ENCODE peak calls at places on chromosomes 4 and X, in ten cellular contexts. L is astrocyte, X is OCI-LY7, H is prostate gland, Q is neural progenitor cell, I is colonic mucosa, U is heart left ventricle, Y is esophagus muscularis mucosa, C is ascending aorta, E is upper lobe of left lung. A is an unnamed sample. For H3K9me3, the result is how much of the 10 kb centered on the place peaks cover.

GRCh38 chrX:119826399-119826959 is 26.3 kb downstream of the UPF3B start:
- DNase-seq in L (peak), X (no peak), H (no peak), Q (no peak), I (no peak), U (no peak), Y (no peak), C (no peak), E (no peak), A (no peak)

GRCh38 chrX:106899841-106900240 is 3.3 kb downstream of the RIPPLY1 start:
- DNase-seq in L (no peak), X (no peak), H (no peak), Q (no peak), I (no peak), U (no peak), Y (no peak), C (no peak), E (no peak), A (no peak)

GRCh38 chr4:33850503-33850902 is 2393.8 kb downstream of the ARAP2 start:
- DNase-seq in L (peak), X (no peak), H (no peak), Q (no peak), I (no peak), U (no peak), Y (no peak), C (no peak), E (no peak), A (no peak)

GRCh38 chrX:45912316-45912715 is 632.9 kb downstream of the ZNF674 start:
- DNase-seq in L (no peak), X (no peak), H (no peak), Q (no peak), I (no peak), U (no peak), Y (no peak), C (no peak), E (no peak), A (no peak)

GRCh38 chr4:47532658-47533057 is 47.6 kb downstream of the ATP10D start:
- DNase-seq in L (no peak), X (no peak), H (no peak), Q (no peak), I (no peak), U (no peak), Y (no peak), C (no peak), E (no peak), A (no peak)

GRCh38 chr4:102627831-102628523 is 126.8 kb downstream of the NFKB1 start:
- DNase-seq in L (peak), X (no peak), H (no peak), Q (no peak), I (no peak), U (no peak), Y (no peak), C (no peak), E (no peak), A (no peak)

GRCh38 chr4:103032575-103032974 is 13.1 kb upstream of the SLC9B1 start:
- DNase-seq in L (no peak), X (peak), H (no peak), Q (peak), I (no peak), U (no peak), Y (no peak), C (no peak), E (peak), A (peak)

GRCh38 chr4:16669036-16669435 is 229.4 kb downstream of the LDB2 start:
- DNase-seq in L (no peak), X (no peak), H (no peak), Q (no peak), I (no peak), U (peak), Y (no peak), C (no peak), E (no peak), A (no peak)

GRCh38 chr4:6324999-6325790 is 55.5 kb downstream of the WFS1 start:
- DNase-seq in L (peak), X (no peak), H (peak), Q (peak), I (peak), U (peak), Y (no peak), C (no peak), E (peak), A (peak)

GRCh38 chr4:172892300-172892699 is 276.3 kb upstream of the GALNT7 start:
- DNase-seq in L (no peak), X (peak), H (no peak), Q (peak), I (peak), U (no peak), Y (no peak), C (no peak), E (no peak), A (no peak)

GRCh38 chrX:139209342-139209741 is 321.2 kb upstream of the F9 start:
- DNase-seq in L (no peak), X (no peak), H (no peak), Q (no peak), I (no peak), U (no peak), Y (no peak), C (no peak), E (no peak), A (no peak)

GRCh38 chrX:119529355-119530276 is 35.6 kb downstream of the STEEP1 start:
- DNase-seq in L (no peak), X (peak), H (no peak), Q (no peak), I (no peak), U (no peak), Y (no peak), C (no peak), E (no peak), A (no peak)

GRCh38 chr4:40225497-40225896 is 28.7 kb downstream of the RHOH start:
- DNase-seq in L (no peak), X (no peak), H (no peak), Q (no peak), I (no peak), U (no peak), Y (no peak), C (no peak), E (no peak), A (no peak)

GRCh38 chr4:77582151-77582550 is 23.5 kb upstream of the CXCL13 start:
- DNase-seq in L (no peak), X (no peak), H (no peak), Q (no peak), I (no peak), U (no peak), Y (no peak), C (no peak), E (no peak), A (no peak)

GRCh38 chr4:159856451-159856850 is 753.6 kb downstream of the RAPGEF2 start:
- DNase-seq in L (peak), X (no peak), H (no peak), Q (peak), I (no peak), U (no peak), Y (no peak), C (no peak), E (no peak), A (no peak)

GRCh38 chr4:184011810-184012209 is 106.7 kb downstream of the STOX2 start:
- DNase-seq in L (no peak), X (no peak), H (no peak), Q (no peak), I (no peak), U (no peak), Y (no peak), C (no peak), E (no peak), A (no peak)

GRCh38 chr4:90495211-90495610 is 368.0 kb downstream of the CCSER1 start:
- DNase-seq in L (no peak), X (no peak), H (no peak), Q (no peak), I (no peak), U (no peak), Y (no peak), C (no peak), E (no peak), A (no peak)

GRCh38 chr4:182017038-182017437 is 226.2 kb upstream of the TENM3 start:
- DNase-seq in L (no peak), X (no peak), H (no peak), Q (no peak), I (no peak), U (no peak), Y (no peak), C (no peak), E (no peak), A (peak)

GRCh38 chrX:138255373-138255772 is 456.1 kb downstream of the FGF13 start:
- DNase-seq in L (no peak), X (no peak), H (no peak), Q (no peak), I (no peak), U (no peak), Y (no peak), C (no peak), E (no peak), A (no peak)

GRCh38 chr4:120517966-120518365 is 404.6 kb downstream of the PRDM5 start:
- DNase-seq in L (peak), X (no peak), H (peak), Q (no peak), I (peak), U (no peak), Y (no peak), C (peak), E (no peak), A (no peak)

GRCh38 chr4:35175894-35176293 is 1068.4 kb downstream of the ARAP2 start:
- DNase-seq in L (no peak), X (no peak), H (no peak), Q (no peak), I (no peak), U (no peak), Y (no peak), C (no peak), E (no peak), A (no peak)

GRCh38 chrX:15177316-15177715 is 92.6 kb downstream of the ASB9 start:
- DNase-seq in L (no peak), X (no peak), H (no peak), Q (no peak), I (no peak), U (no peak), Y (no peak), C (no peak), E (no peak), A (no peak)

GRCh38 chr4:153152453-153153338 is 51.5 kb upstream of the TRIM2 start:
- DNase-seq in L (peak), X (no peak), H (peak), Q (peak), I (peak), U (peak), Y (no peak), C (peak), E (peak), A (peak)

GRCh38 chr4:40628888-40629287 is 776 bp downstream of the RBM47 start:
- DNase-seq in L (no peak), X (no peak), H (no peak), Q (no peak), I (peak), U (no peak), Y (no peak), C (no peak), E (no peak), A (no peak)

GRCh38 chr4:41835321-41835995 is 86.9 kb upstream of the PHOX2B start:
- DNase-seq in L (no peak), X (no peak), H (no peak), Q (no peak), I (no peak), U (no peak), Y (no peak), C (no peak), E (no peak), A (no peak)
- TF ChIP-seq CTCF in L (no peak), X (no peak), H (no peak), Q (no peak), I (no peak), U (no peak), Y (no peak), C (no peak), E (no peak), A (no peak)

DNA sequence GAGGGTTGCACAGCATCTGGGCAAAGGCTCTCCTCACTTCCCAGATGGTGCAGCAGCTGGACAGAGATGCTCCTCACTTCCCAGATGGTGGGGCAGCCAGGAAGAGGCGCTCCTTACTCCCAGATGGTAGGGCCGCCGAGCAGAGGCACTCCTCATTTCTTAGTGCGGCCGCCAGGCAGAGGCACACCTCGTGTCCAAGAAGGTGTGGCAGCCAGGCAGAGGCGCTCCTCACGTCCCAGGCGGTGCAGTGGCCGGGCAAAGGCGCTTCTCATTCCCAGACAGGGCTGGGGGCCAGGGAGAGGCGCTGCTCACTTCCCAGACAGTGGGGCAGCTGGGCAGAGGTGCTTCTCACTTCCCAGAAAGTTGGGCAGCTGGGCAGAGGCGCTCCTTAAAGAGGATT is 48.8 kb downstream of the ZNF732 start:
- DNase-seq in L (no peak), X (no peak), H (no peak), Q (no peak), I (no peak), U (no peak), Y (no peak), C (no peak), E (no peak), A (no peak)
- H3K9me3 ChIP-seq in L (under half), X (half or more), H (under half), Q (half or more), I (under half), U (half or more), Y (half or more), C (half or more), E (half or more), A (under half)

DNA sequence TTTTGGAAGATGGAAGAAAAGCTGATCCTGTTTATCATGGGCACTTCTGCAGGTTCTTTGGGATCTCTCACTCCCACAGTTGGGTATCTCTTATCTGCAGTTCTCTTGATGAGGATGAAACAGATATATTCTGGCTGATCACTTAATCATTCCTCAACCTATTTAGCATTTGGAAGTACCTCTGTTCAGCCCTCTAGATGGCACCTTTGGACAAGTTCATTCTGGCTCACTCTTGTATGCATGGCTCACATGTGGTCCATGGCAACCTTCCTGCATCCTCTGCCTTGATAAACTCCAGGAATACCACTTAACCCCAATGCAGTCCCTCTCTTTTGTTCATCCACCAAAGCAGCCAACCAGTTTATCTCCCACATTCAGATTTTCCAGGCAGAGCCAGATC is 74.2 kb downstream of the SMARCA5 start:
- DNase-seq in L (peak), X (no peak), H (no peak), Q (no peak), I (no peak), U (no peak), Y (no peak), C (no peak), E (no peak), A (no peak)
- TF ChIP-seq CTCF in L (no peak), X (peak), H (no peak), Q (no peak), I (no peak), U (peak), Y (no peak), C (no peak), E (no peak), A (no peak)

GRCh38 chr4:766559-767283 is 59.2 kb downstream of the CPLX1 start:
- DNase-seq in L (no peak), X (no peak), H (no peak), Q (no peak), I (no peak), U (peak), Y (no peak), C (no peak), E (no peak), A (no peak)
- H3K9me3 ChIP-seq in L (under half), X (under half), H (under half), Q (under half), I (under half), U (under half), Y (under half), C (half or more), E (under half), A (under half)

DNA sequence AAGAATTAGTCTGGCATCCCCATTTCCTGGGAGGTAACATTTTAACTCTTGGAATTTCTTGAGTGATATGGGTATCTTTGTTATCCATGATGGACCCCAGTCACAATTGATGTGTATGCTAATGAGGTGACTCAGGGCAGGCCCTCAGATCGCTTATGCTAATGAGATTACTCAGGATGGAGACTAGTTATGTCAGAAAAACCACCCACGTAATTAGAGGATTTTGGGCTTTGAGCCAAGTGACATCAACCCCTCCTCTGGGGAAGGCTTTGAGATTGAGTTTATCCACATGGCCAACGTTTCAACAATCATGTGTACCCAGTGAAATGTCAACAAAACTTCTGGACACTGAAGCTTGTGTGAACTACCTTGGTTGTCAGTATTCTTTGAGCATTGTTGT is 772.7 kb downstream of the STPG2 start:
- DNase-seq in L (peak), X (no peak), H (no peak), Q (no peak), I (no peak), U (no peak), Y (no peak), C (no peak), E (no peak), A (no peak)
- TF ChIP-seq CTCF in L (no peak), X (no peak), H (no peak), Q (no peak), I (no peak), U (no peak), Y (no peak), C (no peak), E (no peak), A (no peak)

GRCh38 chrX:155871934-155872333 is 9.2 kb upstream of the VAMP7 start:
- DNase-seq in L (no peak), X (no peak), H (no peak), Q (no peak), I (no peak), U (no peak), Y (no peak), C (no peak), E (no peak), A (no peak)

GRCh38 chrX:155870958-155871357 is 10.2 kb upstream of the VAMP7 start:
- DNase-seq in L (no peak), X (no peak), H (no peak), Q (no peak), I (no peak), U (no peak), Y (no peak), C (no peak), E (no peak), A (no peak)

GRCh38 chrX:155865193-155865592 is 16.0 kb upstream of the VAMP7 start:
- DNase-seq in L (no peak), X (no peak), H (no peak), Q (no peak), I (no peak), U (no peak), Y (no peak), C (no peak), E (no peak), A (no peak)

GRCh38 chrX:155864655-155865054 is 16.5 kb upstream of the VAMP7 start:
- DNase-seq in L (no peak), X (no peak), H (no peak), Q (peak), I (no peak), U (no peak), Y (no peak), C (no peak), E (no peak), A (no peak)

GRCh38 chrX:155867821-155868220 is 13.3 kb upstream of the VAMP7 start:
- DNase-seq in L (no peak), X (no peak), H (no peak), Q (no peak), I (no peak), U (no peak), Y (no peak), C (no peak), E (no peak), A (no peak)
- H3K9me3 ChIP-seq in L (under half), X (under half), H (under half), Q (under half), I (under half), U (under half), Y (under half), C (under half), E (under half), A (under half)